ENCODE peak calls at places on chromosomes 11 and 22, in five cellular contexts. Q is AG09309, B is psoas muscle, G is SK-N-SH, J is Peyer's patch. F is an unnamed sample.

GRCh38 chr22:21042978-21043855 is 2.5 kb upstream of the LRRC74B start:
- DNase-seq in J (peak; percentile 56), B (no peak), Q (no peak), G (no peak), F (no peak)

GRCh38 chr11:27976262-27976661 is 131.7 kb downstream of the KIF18A start:
- DNase-seq in B (no peak), Q (peak; percentile 41), G (no peak), J (no peak), F (no peak)

GRCh38 chr11:116211166-116211565 is 561.6 kb downstream of the BUD13 start:
- DNase-seq in B (no peak), G (no peak), Q (no peak), J (no peak), F (no peak)

GRCh38 chr11:2475151-2475918 is 30.5 kb downstream of the KCNQ1 start:
- DNase-seq in J (no peak), G (no peak), B (no peak), Q (no peak), F (no peak)

GRCh38 chr22:40177738-40178416 is at the start of gene TNRC6B:
- DNase-seq in B (peak; percentile 48), J (no peak), Q (peak; percentile 92), G (peak; percentile 58), F (peak; percentile 95)

GRCh38 chr11:93525601-93526000 is 17.6 kb downstream of the SMCO4 start:
- DNase-seq in G (no peak), Q (no peak), B (peak; percentile 30), J (no peak), F (no peak)

GRCh38 chr11:7603031-7603781 is 70.1 kb downstream of the CYB5R2 start:
- DNase-seq in G (no peak), Q (peak; percentile 44), J (no peak), B (no peak), F (peak; percentile 80)

GRCh38 chr11:125869526-125869925 is 17.9 kb upstream of the HYLS1 start:
- DNase-seq in B (no peak), Q (no peak), G (no peak), J (no peak), F (no peak)

GRCh38 chr11:101430236-101430635 is 153.6 kb downstream of the TRPC6 start:
- DNase-seq in B (no peak), J (no peak), Q (no peak), G (no peak), F (no peak)

GRCh38 chr11:101429708-101430107 is 154.1 kb downstream of the TRPC6 start:
- DNase-seq in B (no peak), G (no peak), J (no peak), Q (no peak), F (no peak)

GRCh38 chr11:101434241-101434640 is 149.6 kb downstream of the TRPC6 start:
- DNase-seq in J (no peak), B (no peak), Q (no peak), G (no peak), F (no peak)

DNA sequence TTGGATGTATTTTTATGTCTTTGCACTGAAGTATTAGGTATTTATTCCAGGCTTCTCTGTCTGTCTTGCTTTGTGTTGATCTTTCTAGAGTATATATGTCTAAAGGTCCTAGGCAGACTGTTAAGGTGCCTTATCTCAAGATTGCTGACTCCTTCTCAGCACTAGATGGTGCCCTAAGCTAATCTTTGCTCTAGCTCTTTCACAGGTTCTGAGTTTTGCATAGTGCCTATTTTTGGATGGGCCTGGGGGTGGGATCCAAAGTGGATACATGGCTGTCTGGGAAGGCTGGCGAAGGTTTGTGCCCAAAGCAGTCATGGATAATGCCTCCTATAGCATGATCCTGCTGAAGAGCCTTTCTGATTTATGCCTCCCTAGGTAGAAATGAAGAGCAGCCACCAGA is 154.9 kb downstream of the TRPC6 start:
- DNase-seq in G (no peak), Q (no peak), B (no peak), J (no peak), F (no peak)
- TF ChIP-seq CTCF in G (peak; percentile 62), Q (peak; percentile 68), B (no peak), J (no peak), F (peak; percentile 46)

DNA sequence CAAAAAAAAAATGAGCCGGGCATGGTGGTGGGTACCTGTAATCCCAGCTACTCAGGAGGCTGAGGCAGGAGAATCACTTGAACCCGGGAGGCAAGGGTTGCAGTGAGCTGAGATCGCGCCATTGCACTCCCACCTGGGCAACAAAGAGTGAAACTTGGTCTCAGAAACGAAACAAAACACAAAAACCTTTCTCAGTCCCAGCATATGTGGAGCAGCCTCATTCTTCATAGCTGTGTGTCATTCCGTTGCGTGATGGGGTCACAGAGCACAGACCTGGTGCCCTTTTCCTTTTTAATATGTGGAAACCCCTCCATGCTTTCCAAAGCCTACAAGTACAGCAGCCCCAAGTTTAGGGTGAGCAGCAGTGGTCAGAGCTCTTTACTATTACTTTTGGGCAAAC is 13.7 kb downstream of the PEX26 start:
- DNase-seq in J (no peak), G (no peak), Q (no peak), B (no peak), F (no peak)
- H3K4me3 ChIP-seq in J (peak overlapping the region; percentile 20), G (no peak overlapping the region), Q (no peak overlapping the region), B (peak overlapping the region; percentile 56), F (no peak overlapping the region)

GRCh38 chr11:68843703-68844312 is 2.1 kb upstream of the CPT1A start:
- DNase-seq in B (peak; percentile 62), Q (no peak), J (peak; percentile 95), G (no peak), F (no peak)
- TF ChIP-seq CTCF in B (peak; percentile 32), Q (no peak), J (peak; percentile 66), G (no peak), F (no peak)

GRCh38 chr22:28711820-28712777 is 29.5 kb downstream of the CHEK2 start:
- DNase-seq in G (no peak), Q (peak; percentile 95), J (no peak), B (no peak), F (peak; percentile 79)
- H3K4me3 ChIP-seq in G (no peak overlapping the region), Q (no peak overlapping the region), J (no peak overlapping the region), B (peak overlapping the region; percentile 58), F (peak overlapping the region; percentile 0)

GRCh38 chr11:32586576-32587190 is 3.1 kb downstream of the EIF3M start:
- DNase-seq in Q (no peak), G (peak; percentile 41), J (no peak), B (no peak), F (no peak)
- TF ChIP-seq CTCF in Q (peak; percentile 22), G (peak; percentile 52), J (no peak), B (no peak), F (peak; percentile 29)

GRCh38 chr11:120511116-120511803 is at the start of gene GRIK4:
- DNase-seq in J (peak; percentile 86), B (peak; percentile 87), Q (no peak), G (peak; percentile 96), F (no peak)
- H3K4me3 ChIP-seq in J (peak within 1 kb of the TSS; percentile 50), B (peak within 1 kb of the TSS; percentile 57), Q (peak within 1 kb of the TSS; percentile 6), G (peak within 1 kb of the TSS; percentile 54), F (peak within 1 kb of the TSS; percentile 13)

GRCh38 chr11:127074151-127074761 is 73.7 kb upstream of the KIRREL3 start:
- DNase-seq in Q (peak; percentile 8), B (no peak), G (peak; percentile 36), J (no peak), F (peak; percentile 46)
- TF ChIP-seq CTCF in Q (peak; percentile 57), B (no peak), G (peak; percentile 55), J (no peak), F (peak; percentile 34)

DNA sequence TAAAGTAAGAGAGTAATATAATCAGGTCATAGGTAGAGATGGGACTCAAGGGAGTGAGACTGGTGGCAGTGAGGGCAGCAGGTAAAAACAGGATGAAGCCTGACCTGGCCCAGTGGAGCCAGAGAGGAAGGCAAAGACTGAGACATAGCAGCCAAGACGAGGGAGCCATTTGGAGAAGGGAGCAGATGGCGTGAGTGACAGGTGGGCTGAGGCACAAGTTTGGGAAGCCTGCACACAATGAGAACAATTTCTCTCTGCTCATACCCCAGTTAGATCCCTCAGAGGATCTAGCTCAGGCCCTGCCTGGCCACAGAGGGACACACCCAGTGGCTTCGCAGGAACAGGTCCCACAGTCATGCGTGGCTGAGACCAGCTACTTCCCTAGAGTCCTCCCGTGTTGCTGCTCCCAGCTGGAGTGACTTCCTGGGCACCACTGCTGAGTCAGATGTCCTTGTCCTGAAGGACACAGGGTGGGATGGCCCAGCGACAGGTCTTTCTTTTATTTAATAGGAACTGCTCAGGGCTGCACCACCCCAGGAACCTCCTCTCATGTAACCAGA is 33.3 kb upstream of the LYVE1 start:
- DNase-seq in B (peak; percentile 48), Q (no peak), J (no peak), G (no peak), F (no peak)
- H3K4me3 ChIP-seq in B (no peak overlapping the region), Q (no peak overlapping the region), J (no peak overlapping the region), G (no peak overlapping the region), F (no peak overlapping the region)